ENCODE peak calls at places on chromosome 18, in four cellular contexts. One of them, this sample, is unnamed.

GRCh38 chr18:28007841-28008240 is 169.1 kb downstream of the CDH2 start:
- DNase-seq in WERI-Rb-1: no peak
- DNase-seq in GM23248: peak
- DNase-seq in CD8-positive, alpha-beta T cell: no peak
- DNase-seq in this sample: no peak

GRCh38 chr18:76351961-76352581 is 143.0 kb downstream of the ZNF516 start:
- DNase-seq in WERI-Rb-1: no peak
- DNase-seq in GM23248: peak
- DNase-seq in CD8-positive, alpha-beta T cell: no peak
- DNase-seq in this sample: no peak

GRCh38 chr18:9869713-9870430 is 15.9 kb upstream of the TXNDC2 start:
- DNase-seq in WERI-Rb-1: no peak
- DNase-seq in GM23248: peak
- DNase-seq in CD8-positive, alpha-beta T cell: no peak
- DNase-seq in this sample: no peak

GRCh38 chr18:48803518-48803917 is 147.2 kb downstream of the SMAD7 start:
- DNase-seq in WERI-Rb-1: peak
- DNase-seq in GM23248: no peak
- DNase-seq in CD8-positive, alpha-beta T cell: no peak
- DNase-seq in this sample: no peak

GRCh38 chr18:66727991-66728390 is 124.1 kb upstream of the CDH19 start:
- DNase-seq in WERI-Rb-1: no peak
- DNase-seq in GM23248: no peak
- DNase-seq in CD8-positive, alpha-beta T cell: no peak
- DNase-seq in this sample: no peak

GRCh38 chr18:68520406-68521075 is 194.4 kb downstream of the TMX3 start:
- DNase-seq in WERI-Rb-1: no peak
- DNase-seq in GM23248: peak
- DNase-seq in CD8-positive, alpha-beta T cell: no peak
- DNase-seq in this sample: no peak

GRCh38 chr18:24986611-24987270 is 365.2 kb downstream of the ZNF521 start:
- DNase-seq in WERI-Rb-1: no peak
- DNase-seq in GM23248: peak
- DNase-seq in CD8-positive, alpha-beta T cell: no peak
- DNase-seq in this sample: no peak

GRCh38 chr18:68763082-68763481 is 34.8 kb upstream of the CCDC102B start:
- DNase-seq in WERI-Rb-1: no peak
- DNase-seq in GM23248: peak
- DNase-seq in CD8-positive, alpha-beta T cell: no peak
- DNase-seq in this sample: no peak

GRCh38 chr18:55732227-55733106 is 144.5 kb upstream of the TCF4 start:
- DNase-seq in WERI-Rb-1: no peak
- DNase-seq in GM23248: peak
- DNase-seq in CD8-positive, alpha-beta T cell: no peak
- DNase-seq in this sample: no peak

GRCh38 chr18:13303761-13304364 is 85.3 kb downstream of the LDLRAD4 start:
- DNase-seq in WERI-Rb-1: no peak
- DNase-seq in GM23248: no peak
- DNase-seq in CD8-positive, alpha-beta T cell: no peak
- DNase-seq in this sample: no peak

GRCh38 chr18:26717123-26717522 is 148.4 kb downstream of the AQP4 start:
- DNase-seq in WERI-Rb-1: no peak
- DNase-seq in GM23248: no peak
- DNase-seq in CD8-positive, alpha-beta T cell: no peak
- DNase-seq in this sample: no peak

GRCh38 chr18:26574958-26575864 is 26.9 kb upstream of the KCTD1 start:
- DNase-seq in WERI-Rb-1: no peak
- DNase-seq in GM23248: peak
- DNase-seq in CD8-positive, alpha-beta T cell: no peak
- DNase-seq in this sample: no peak

GRCh38 chr18:49898421-49898820 is 85.1 kb upstream of the ACAA2 start:
- DNase-seq in WERI-Rb-1: no peak
- DNase-seq in GM23248: peak
- DNase-seq in CD8-positive, alpha-beta T cell: peak
- DNase-seq in this sample: no peak

GRCh38 chr18:22486667-22487066 is 69.0 kb upstream of the CTAGE1 start:
- DNase-seq in WERI-Rb-1: no peak
- DNase-seq in GM23248: no peak
- DNase-seq in CD8-positive, alpha-beta T cell: no peak
- DNase-seq in this sample: no peak

GRCh38 chr18:49400398-49401072 is 59.9 kb downstream of the DYM start:
- DNase-seq in WERI-Rb-1: no peak
- DNase-seq in GM23248: peak
- DNase-seq in CD8-positive, alpha-beta T cell: no peak
- DNase-seq in this sample: no peak

GRCh38 chr18:46278481-46279465 is 174.6 kb downstream of the HAUS1 start:
- DNase-seq in WERI-Rb-1: no peak
- DNase-seq in GM23248: peak
- DNase-seq in CD8-positive, alpha-beta T cell: no peak
- DNase-seq in this sample: no peak

GRCh38 chr18:13545514-13545913 is 180.8 kb downstream of the FAM210A start:
- DNase-seq in WERI-Rb-1: no peak
- DNase-seq in GM23248: no peak
- DNase-seq in CD8-positive, alpha-beta T cell: no peak
- DNase-seq in this sample: no peak

GRCh38 chr18:45049548-45050307 is 369.0 kb downstream of the SETBP1 start:
- DNase-seq in WERI-Rb-1: no peak
- DNase-seq in GM23248: peak
- DNase-seq in CD8-positive, alpha-beta T cell: no peak
- DNase-seq in this sample: no peak

GRCh38 chr18:28740575-28740974 is 563.6 kb upstream of the CDH2 start:
- DNase-seq in WERI-Rb-1: no peak
- DNase-seq in GM23248: no peak
- DNase-seq in CD8-positive, alpha-beta T cell: no peak
- DNase-seq in this sample: no peak

GRCh38 chr18:60950634-60951033 is 382.6 kb upstream of the CDH20 start:
- DNase-seq in WERI-Rb-1: no peak
- DNase-seq in GM23248: no peak
- DNase-seq in CD8-positive, alpha-beta T cell: no peak
- DNase-seq in this sample: no peak

GRCh38 chr18:68797901-68798300 is at the start of gene CCDC102B:
- DNase-seq in WERI-Rb-1: no peak
- DNase-seq in GM23248: peak
- DNase-seq in CD8-positive, alpha-beta T cell: no peak
- DNase-seq in this sample: no peak

GRCh38 chr18:78659748-78660147 is 319.9 kb upstream of the SALL3 start:
- DNase-seq in WERI-Rb-1: peak
- DNase-seq in GM23248: no peak
- DNase-seq in CD8-positive, alpha-beta T cell: no peak
- DNase-seq in this sample: peak

GRCh38 chr18:903703-904102 is 968 bp upstream of the ADCYAP1 start:
- DNase-seq in WERI-Rb-1: peak
- DNase-seq in GM23248: peak
- DNase-seq in CD8-positive, alpha-beta T cell: peak
- DNase-seq in this sample: no peak

GRCh38 chr18:74896390-74896991 is 298.8 kb downstream of the ZNF407 start:
- DNase-seq in WERI-Rb-1: peak
- DNase-seq in GM23248: peak
- DNase-seq in CD8-positive, alpha-beta T cell: peak
- DNase-seq in this sample: no peak

GRCh38 chr18:8726963-8727730 is 21.8 kb downstream of the MTCL1 start:
- DNase-seq in WERI-Rb-1: no peak
- DNase-seq in GM23248: no peak
- DNase-seq in CD8-positive, alpha-beta T cell: no peak
- DNase-seq in this sample: no peak

GRCh38 chr18:47969851-47970250 is 39.4 kb upstream of the SMAD2 start:
- DNase-seq in WERI-Rb-1: no peak
- DNase-seq in GM23248: peak
- DNase-seq in CD8-positive, alpha-beta T cell: no peak
- DNase-seq in this sample: no peak

GRCh38 chr18:60209042-60209441 is 163.5 kb downstream of the MC4R start:
- DNase-seq in WERI-Rb-1: no peak
- DNase-seq in GM23248: no peak
- DNase-seq in CD8-positive, alpha-beta T cell: no peak
- DNase-seq in this sample: no peak

GRCh38 chr18:59787998-59788875 is 91.0 kb upstream of the CCBE1 start:
- DNase-seq in WERI-Rb-1: no peak
- DNase-seq in GM23248: peak
- DNase-seq in CD8-positive, alpha-beta T cell: no peak
- DNase-seq in this sample: no peak

GRCh38 chr18:68874361-68874760 is 76.5 kb downstream of the CCDC102B start:
- DNase-seq in WERI-Rb-1: no peak
- DNase-seq in GM23248: peak
- DNase-seq in CD8-positive, alpha-beta T cell: no peak
- DNase-seq in this sample: no peak

GRCh38 chr18:48181857-48182430 is 227.2 kb downstream of the ZBTB7C start:
- DNase-seq in WERI-Rb-1: no peak
- DNase-seq in GM23248: no peak
- DNase-seq in CD8-positive, alpha-beta T cell: no peak
- DNase-seq in this sample: no peak

GRCh38 chr18:7855671-7856070 is 288.6 kb downstream of the PTPRM start:
- DNase-seq in WERI-Rb-1: no peak
- DNase-seq in GM23248: no peak
- DNase-seq in CD8-positive, alpha-beta T cell: no peak
- DNase-seq in this sample: no peak

GRCh38 chr18:11946756-11947155 is 34.6 kb upstream of the IMPA2 start:
- DNase-seq in WERI-Rb-1: no peak
- DNase-seq in GM23248: peak
- DNase-seq in CD8-positive, alpha-beta T cell: no peak
- DNase-seq in this sample: no peak

GRCh38 chr18:7447629-7448028 is 119.5 kb upstream of the PTPRM start:
- DNase-seq in WERI-Rb-1: no peak
- DNase-seq in GM23248: peak
- DNase-seq in CD8-positive, alpha-beta T cell: no peak
- DNase-seq in this sample: no peak

GRCh38 chr18:11657554-11657953 is 31.5 kb upstream of the GNAL start:
- DNase-seq in WERI-Rb-1: no peak
- DNase-seq in GM23248: no peak
- DNase-seq in CD8-positive, alpha-beta T cell: no peak
- DNase-seq in this sample: no peak

GRCh38 chr18:63099026-63099840 is 220.3 kb downstream of the BCL2 start:
- DNase-seq in WERI-Rb-1: no peak
- DNase-seq in GM23248: no peak
- DNase-seq in CD8-positive, alpha-beta T cell: no peak
- DNase-seq in this sample: no peak

DNA sequence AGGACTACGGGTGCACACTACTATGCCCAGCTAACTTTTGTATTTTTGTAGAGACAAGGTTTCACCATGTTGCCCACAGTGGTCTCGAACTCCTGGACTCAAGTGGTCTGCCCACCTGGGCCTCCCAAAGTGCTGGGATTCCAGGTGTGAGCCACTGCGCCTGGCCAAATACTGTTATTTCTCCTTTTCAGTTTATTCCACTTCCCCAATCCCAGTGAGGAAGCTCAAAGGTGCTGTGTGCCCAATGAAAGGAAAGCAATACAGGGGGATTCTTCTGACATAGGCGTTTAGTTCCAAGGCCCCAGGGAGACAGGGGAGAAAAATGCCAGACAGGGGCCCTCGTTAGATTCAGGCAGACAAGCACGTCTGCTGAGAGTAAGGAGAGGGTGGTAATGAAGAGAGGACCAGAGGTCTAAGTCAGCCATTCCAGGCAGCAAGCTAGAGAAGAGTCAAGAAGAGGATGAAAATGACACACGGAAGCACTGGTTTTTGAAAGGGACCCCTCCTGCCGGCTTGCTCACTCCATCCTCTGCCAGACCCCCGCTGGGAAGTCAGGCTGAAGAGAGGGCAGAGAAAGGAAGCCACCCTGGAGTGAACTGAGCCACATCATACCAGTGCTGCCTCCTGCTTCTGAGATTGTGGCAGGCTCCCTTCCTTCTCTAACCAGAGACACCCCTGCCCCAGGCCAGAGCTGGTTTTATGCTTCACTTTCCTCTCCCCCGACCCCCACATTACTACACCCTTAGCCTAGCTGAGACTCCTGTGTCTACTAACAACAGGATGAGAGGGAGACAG is 6.7 kb downstream of the INO80C start:
- DNase-seq in WERI-Rb-1: no peak
- DNase-seq in GM23248: no peak
- DNase-seq in CD8-positive, alpha-beta T cell: no peak
- DNase-seq in this sample: no peak
- H3K27ac ChIP-seq in WERI-Rb-1: no peak
- H3K27ac ChIP-seq in GM23248: no peak
- H3K27ac ChIP-seq in CD8-positive, alpha-beta T cell: no peak
- H3K27ac ChIP-seq in this sample: no peak

GRCh38 chr18:58608216-58608615 is 20.7 kb downstream of the ALPK2 start:
- DNase-seq in WERI-Rb-1: no peak
- DNase-seq in GM23248: no peak
- DNase-seq in CD8-positive, alpha-beta T cell: no peak
- DNase-seq in this sample: no peak

GRCh38 chr18:58612239-58613055 is 16.4 kb downstream of the ALPK2 start:
- DNase-seq in WERI-Rb-1: no peak
- DNase-seq in GM23248: peak
- DNase-seq in CD8-positive, alpha-beta T cell: no peak
- DNase-seq in this sample: no peak

GRCh38 chr18:58606236-58606635 is 22.7 kb downstream of the ALPK2 start:
- DNase-seq in WERI-Rb-1: no peak
- DNase-seq in GM23248: no peak
- DNase-seq in CD8-positive, alpha-beta T cell: no peak
- DNase-seq in this sample: no peak

GRCh38 chr18:58611471-58612131 is 17.3 kb downstream of the ALPK2 start:
- DNase-seq in WERI-Rb-1: peak
- DNase-seq in GM23248: peak
- DNase-seq in CD8-positive, alpha-beta T cell: no peak
- DNase-seq in this sample: no peak

GRCh38 chr18:58609536-58609993 is 19.3 kb downstream of the ALPK2 start:
- DNase-seq in WERI-Rb-1: no peak
- DNase-seq in GM23248: no peak
- DNase-seq in CD8-positive, alpha-beta T cell: no peak
- DNase-seq in this sample: no peak
- H3K27ac ChIP-seq in WERI-Rb-1: no peak
- H3K27ac ChIP-seq in GM23248: no peak
- H3K27ac ChIP-seq in CD8-positive, alpha-beta T cell: no peak
- H3K27ac ChIP-seq in this sample: no peak

GRCh38 chr18:31162825-31163435 is at the start of gene DSC1:
- DNase-seq in WERI-Rb-1: no peak
- DNase-seq in GM23248: no peak
- DNase-seq in CD8-positive, alpha-beta T cell: peak
- DNase-seq in this sample: no peak
- H3K27ac ChIP-seq in WERI-Rb-1: no peak
- H3K27ac ChIP-seq in GM23248: no peak
- H3K27ac ChIP-seq in CD8-positive, alpha-beta T cell: peak
- H3K27ac ChIP-seq in this sample: no peak

GRCh38 chr18:51235011-51235789 is 37.7 kb upstream of the MEX3C start:
- DNase-seq in WERI-Rb-1: no peak
- DNase-seq in GM23248: peak
- DNase-seq in CD8-positive, alpha-beta T cell: no peak
- DNase-seq in this sample: no peak
- H3K27ac ChIP-seq in WERI-Rb-1: no peak
- H3K27ac ChIP-seq in GM23248: no peak
- H3K27ac ChIP-seq in CD8-positive, alpha-beta T cell: no peak
- H3K27ac ChIP-seq in this sample: no peak

This sample was measured in substantia nigra.